ENCODE peak calls at places on chromosome 16, in four cellular contexts. O is A549, D is NCI-H2029, H is brain pericyte. A is an unnamed sample.

GRCh38 chr16:1828645-1829410 is 1.8 kb downstream of the FAHD1 start:
- DNase-seq in O (no peak), D (no peak), H (no peak), A (no peak)

GRCh38 chr16:53546988-53547391 is 44.0 kb upstream of the AKTIP start:
- DNase-seq in O (peak; percentile 28), D (no peak), H (no peak), A (no peak)

GRCh38 chr16:26263406-26263805 is 571.6 kb downstream of the HS3ST4 start:
- DNase-seq in O (no peak), D (peak; percentile 24), H (no peak), A (no peak)

GRCh38 chr16:69408451-69408850 is 16.0 kb upstream of the CYB5B start:
- DNase-seq in O (no peak), D (no peak), H (no peak), A (no peak)

GRCh38 chr16:75053791-75054555 is 55.1 kb downstream of the ZNRF1 start:
- DNase-seq in O (no peak), D (peak; percentile 65), H (no peak), A (peak; percentile 45)

GRCh38 chr16:10964039-10964890 is 19.9 kb downstream of the CLEC16A start:
- DNase-seq in O (peak; percentile 77), D (peak; percentile 70), H (peak; percentile 32), A (peak; percentile 56)

GRCh38 chr16:64964126-64964540 is 157.7 kb downstream of the CDH11 start:
- DNase-seq in O (no peak), D (no peak), H (no peak), A (no peak)

GRCh38 chr16:49524578-49525315 is 151.1 kb downstream of the C16orf78 start:
- DNase-seq in O (no peak), D (no peak), H (no peak), A (no peak)

GRCh38 chr16:68426355-68426652 is 22.0 kb downstream of the SMPD3 start:
- DNase-seq in O (no peak), D (no peak), H (no peak), A (no peak)

GRCh38 chr16:87487361-87487924 is 5.4 kb downstream of the ZCCHC14 start:
- DNase-seq in O (no peak), D (peak; percentile 60), H (no peak), A (peak; percentile 40)

A was measured in hypothalamus.